ENCODE peak calls at places on chromosomes 2 and 18, in nine cellular contexts. One of them, this sample, is unnamed.

GRCh38 chr2:39657538-39657937 is 8.2 kb upstream of the TMEM178A start:
- DNase-seq in AML-193: no peak
- DNase-seq in hypothalamus: no peak
- DNase-seq in GM20000: no peak
- DNase-seq in endothelial cell of umbilical vein: no peak
- DNase-seq in activated CD8-positive, alpha-beta memory T cell treated with anti-CD3 and anti-CD28 coated beads, Interleukin-2, amount 50 U/mL, for 4 hours: no peak
- DNase-seq in right cardiac atrium: no peak
- DNase-seq in AG04449: no peak
- DNase-seq in GM19239: no peak
- DNase-seq in this sample: no peak

GRCh38 chr2:162579986-162580385 is 236.1 kb downstream of the GCA start:
- DNase-seq in hypothalamus: no peak
- DNase-seq in GM19239: no peak
- DNase-seq in right cardiac atrium: no peak
- DNase-seq in endothelial cell of umbilical vein: peak
- DNase-seq in activated CD8-positive, alpha-beta memory T cell treated with anti-CD3 and anti-CD28 coated beads, Interleukin-2, amount 50 U/mL, for 4 hours: no peak
- DNase-seq in AG04449: no peak
- DNase-seq in AML-193: no peak
- DNase-seq in GM20000: no peak
- DNase-seq in this sample: no peak

GRCh38 chr18:74499633-74500032 is 3.5 kb downstream of the CNDP2 start:
- DNase-seq in AML-193: peak
- DNase-seq in activated CD8-positive, alpha-beta memory T cell treated with anti-CD3 and anti-CD28 coated beads, Interleukin-2, amount 50 U/mL, for 4 hours: peak
- DNase-seq in AG04449: no peak
- DNase-seq in endothelial cell of umbilical vein: no peak
- DNase-seq in GM19239: peak
- DNase-seq in hypothalamus: peak
- DNase-seq in GM20000: peak
- DNase-seq in right cardiac atrium: peak
- DNase-seq in this sample: no peak

GRCh38 chr2:168510125-168510756 is 54.2 kb downstream of the CERS6 start:
- DNase-seq in endothelial cell of umbilical vein: no peak
- DNase-seq in activated CD8-positive, alpha-beta memory T cell treated with anti-CD3 and anti-CD28 coated beads, Interleukin-2, amount 50 U/mL, for 4 hours: no peak
- DNase-seq in GM20000: no peak
- DNase-seq in hypothalamus: no peak
- DNase-seq in right cardiac atrium: no peak
- DNase-seq in AG04449: no peak
- DNase-seq in AML-193: no peak
- DNase-seq in GM19239: no peak
- DNase-seq in this sample: no peak

GRCh38 chr2:168997794-168998193 is 33.3 kb downstream of the ABCB11 start:
- DNase-seq in activated CD8-positive, alpha-beta memory T cell treated with anti-CD3 and anti-CD28 coated beads, Interleukin-2, amount 50 U/mL, for 4 hours: no peak
- DNase-seq in hypothalamus: no peak
- DNase-seq in AG04449: no peak
- DNase-seq in endothelial cell of umbilical vein: no peak
- DNase-seq in AML-193: no peak
- DNase-seq in GM20000: no peak
- DNase-seq in GM19239: no peak
- DNase-seq in right cardiac atrium: no peak
- DNase-seq in this sample: no peak

GRCh38 chr2:195479407-195479806 is 177.6 kb upstream of the SLC39A10 start:
- DNase-seq in activated CD8-positive, alpha-beta memory T cell treated with anti-CD3 and anti-CD28 coated beads, Interleukin-2, amount 50 U/mL, for 4 hours: no peak
- DNase-seq in right cardiac atrium: no peak
- DNase-seq in AG04449: no peak
- DNase-seq in endothelial cell of umbilical vein: no peak
- DNase-seq in AML-193: no peak
- DNase-seq in GM20000: no peak
- DNase-seq in hypothalamus: no peak
- DNase-seq in GM19239: no peak
- DNase-seq in this sample: no peak

GRCh38 chr2:72539145-72539552 is 286.7 kb downstream of the EXOC6B start:
- DNase-seq in endothelial cell of umbilical vein: no peak
- DNase-seq in AML-193: no peak
- DNase-seq in activated CD8-positive, alpha-beta memory T cell treated with anti-CD3 and anti-CD28 coated beads, Interleukin-2, amount 50 U/mL, for 4 hours: no peak
- DNase-seq in AG04449: peak
- DNase-seq in GM19239: no peak
- DNase-seq in right cardiac atrium: no peak
- DNase-seq in hypothalamus: no peak
- DNase-seq in GM20000: no peak
- DNase-seq in this sample: no peak

GRCh38 chr2:15993232-15993610 is 52.9 kb downstream of the MYCN start:
- DNase-seq in AG04449: no peak
- DNase-seq in activated CD8-positive, alpha-beta memory T cell treated with anti-CD3 and anti-CD28 coated beads, Interleukin-2, amount 50 U/mL, for 4 hours: no peak
- DNase-seq in right cardiac atrium: no peak
- DNase-seq in AML-193: no peak
- DNase-seq in hypothalamus: no peak
- DNase-seq in endothelial cell of umbilical vein: no peak
- DNase-seq in GM19239: no peak
- DNase-seq in GM20000: no peak
- DNase-seq in this sample: no peak

GRCh38 chr2:193743089-193743488 is 1548.4 kb upstream of the TMEFF2 start:
- DNase-seq in activated CD8-positive, alpha-beta memory T cell treated with anti-CD3 and anti-CD28 coated beads, Interleukin-2, amount 50 U/mL, for 4 hours: no peak
- DNase-seq in GM19239: no peak
- DNase-seq in GM20000: no peak
- DNase-seq in hypothalamus: no peak
- DNase-seq in AML-193: no peak
- DNase-seq in endothelial cell of umbilical vein: no peak
- DNase-seq in right cardiac atrium: no peak
- DNase-seq in AG04449: no peak
- DNase-seq in this sample: no peak

GRCh38 chr18:3269241-3269640 is 7.3 kb downstream of the MYL12B start:
- DNase-seq in GM20000: no peak
- DNase-seq in activated CD8-positive, alpha-beta memory T cell treated with anti-CD3 and anti-CD28 coated beads, Interleukin-2, amount 50 U/mL, for 4 hours: no peak
- DNase-seq in GM19239: no peak
- DNase-seq in endothelial cell of umbilical vein: no peak
- DNase-seq in AG04449: no peak
- DNase-seq in right cardiac atrium: no peak
- DNase-seq in AML-193: peak
- DNase-seq in hypothalamus: no peak
- DNase-seq in this sample: no peak

GRCh38 chr2:95382128-95382645 is 20.3 kb upstream of the FAHD2A start:
- DNase-seq in AG04449: no peak
- DNase-seq in right cardiac atrium: no peak
- DNase-seq in AML-193: no peak
- DNase-seq in GM19239: no peak
- DNase-seq in GM20000: no peak
- DNase-seq in hypothalamus: no peak
- DNase-seq in endothelial cell of umbilical vein: no peak
- DNase-seq in activated CD8-positive, alpha-beta memory T cell treated with anti-CD3 and anti-CD28 coated beads, Interleukin-2, amount 50 U/mL, for 4 hours: no peak
- DNase-seq in this sample: no peak

GRCh38 chr2:220533485-220533884 is 906.1 kb downstream of the SLC4A3 start:
- DNase-seq in GM19239: no peak
- DNase-seq in activated CD8-positive, alpha-beta memory T cell treated with anti-CD3 and anti-CD28 coated beads, Interleukin-2, amount 50 U/mL, for 4 hours: no peak
- DNase-seq in AML-193: no peak
- DNase-seq in right cardiac atrium: no peak
- DNase-seq in GM20000: peak
- DNase-seq in endothelial cell of umbilical vein: no peak
- DNase-seq in hypothalamus: no peak
- DNase-seq in AG04449: no peak
- DNase-seq in this sample: no peak

GRCh38 chr2:9087151-9087681 is 83.7 kb upstream of the MBOAT2 start:
- DNase-seq in hypothalamus: no peak
- DNase-seq in GM20000: no peak
- DNase-seq in AG04449: no peak
- DNase-seq in GM19239: no peak
- DNase-seq in right cardiac atrium: no peak
- DNase-seq in activated CD8-positive, alpha-beta memory T cell treated with anti-CD3 and anti-CD28 coated beads, Interleukin-2, amount 50 U/mL, for 4 hours: no peak
- DNase-seq in AML-193: no peak
- DNase-seq in endothelial cell of umbilical vein: no peak
- DNase-seq in this sample: no peak

GRCh38 chr18:72187956-72188355 is 356.2 kb downstream of the CBLN2 start:
- DNase-seq in GM19239: no peak
- DNase-seq in hypothalamus: no peak
- DNase-seq in activated CD8-positive, alpha-beta memory T cell treated with anti-CD3 and anti-CD28 coated beads, Interleukin-2, amount 50 U/mL, for 4 hours: no peak
- DNase-seq in right cardiac atrium: no peak
- DNase-seq in endothelial cell of umbilical vein: no peak
- DNase-seq in AML-193: no peak
- DNase-seq in AG04449: no peak
- DNase-seq in GM20000: no peak
- DNase-seq in this sample: no peak

GRCh38 chr2:101432411-101433181 is 42.3 kb downstream of the RFX8 start:
- DNase-seq in right cardiac atrium: peak
- DNase-seq in GM20000: no peak
- DNase-seq in GM19239: no peak
- DNase-seq in AG04449: no peak
- DNase-seq in activated CD8-positive, alpha-beta memory T cell treated with anti-CD3 and anti-CD28 coated beads, Interleukin-2, amount 50 U/mL, for 4 hours: no peak
- DNase-seq in hypothalamus: no peak
- DNase-seq in AML-193: no peak
- DNase-seq in endothelial cell of umbilical vein: no peak
- DNase-seq in this sample: no peak

GRCh38 chr18:49030692-49031443 is 80.1 kb upstream of the SMAD7 start:
- DNase-seq in hypothalamus: no peak
- DNase-seq in AML-193: no peak
- DNase-seq in GM19239: no peak
- DNase-seq in GM20000: no peak
- DNase-seq in right cardiac atrium: no peak
- DNase-seq in endothelial cell of umbilical vein: no peak
- DNase-seq in AG04449: no peak
- DNase-seq in activated CD8-positive, alpha-beta memory T cell treated with anti-CD3 and anti-CD28 coated beads, Interleukin-2, amount 50 U/mL, for 4 hours: no peak
- DNase-seq in this sample: no peak

GRCh38 chr18:79866889-79867574 is 69.3 kb downstream of the KCNG2 start:
- DNase-seq in endothelial cell of umbilical vein: no peak
- DNase-seq in GM19239: no peak
- DNase-seq in AML-193: no peak
- DNase-seq in AG04449: no peak
- DNase-seq in right cardiac atrium: no peak
- DNase-seq in hypothalamus: no peak
- DNase-seq in GM20000: no peak
- DNase-seq in activated CD8-positive, alpha-beta memory T cell treated with anti-CD3 and anti-CD28 coated beads, Interleukin-2, amount 50 U/mL, for 4 hours: no peak
- DNase-seq in this sample: peak